ENCODE peak calls at places on chromosomes 16 and 17, in ten cellular contexts. One of them, this sample, is unnamed.

GRCh38 chr17:13086142-13086769 is 68.4 kb upstream of the ELAC2 start:
- DNase-seq in fibroblast of pulmonary artery: no peak
- DNase-seq in skeletal muscle cell: peak; percentile 47
- DNase-seq in left cardiac atrium: no peak
- DNase-seq in stimulated activated naive CD4-positive, alpha-beta T cell treated with Interleukin-2 at 50 U/mL for 16 hours: no peak
- DNase-seq in BE2C: no peak
- DNase-seq in stimulated activated naive CD8-positive, alpha-beta T cell treated with anti-CD3 and anti-CD28 coated beads, Interleukin-15, Interleukin-2, amounts not matched to agents 100 U/mL and 50 U/mL, for 24 hours: no peak
- DNase-seq in thoracic aorta: no peak
- DNase-seq in NCI-H1092: no peak
- DNase-seq in cardiac fibroblast: no peak
- DNase-seq in this sample: no peak

GRCh38 chr17:50412188-50412732 is 13.8 kb upstream of the ACSF2 start:
- DNase-seq in thoracic aorta: no peak
- DNase-seq in BE2C: no peak
- DNase-seq in fibroblast of pulmonary artery: no peak
- DNase-seq in left cardiac atrium: no peak
- DNase-seq in skeletal muscle cell: no peak
- DNase-seq in NCI-H1092: no peak
- DNase-seq in cardiac fibroblast: no peak
- DNase-seq in stimulated activated naive CD4-positive, alpha-beta T cell treated with Interleukin-2 at 50 U/mL for 16 hours: no peak
- DNase-seq in stimulated activated naive CD8-positive, alpha-beta T cell treated with anti-CD3 and anti-CD28 coated beads, Interleukin-15, Interleukin-2, amounts not matched to agents 100 U/mL and 50 U/mL, for 24 hours: no peak
- DNase-seq in this sample: no peak

GRCh38 chr17:6510321-6511023 is 45.9 kb downstream of the PITPNM3 start:
- DNase-seq in skeletal muscle cell: no peak
- DNase-seq in BE2C: no peak
- DNase-seq in cardiac fibroblast: no peak
- DNase-seq in thoracic aorta: no peak
- DNase-seq in fibroblast of pulmonary artery: no peak
- DNase-seq in NCI-H1092: no peak
- DNase-seq in stimulated activated naive CD8-positive, alpha-beta T cell treated with anti-CD3 and anti-CD28 coated beads, Interleukin-15, Interleukin-2, amounts not matched to agents 100 U/mL and 50 U/mL, for 24 hours: no peak
- DNase-seq in left cardiac atrium: no peak
- DNase-seq in stimulated activated naive CD4-positive, alpha-beta T cell treated with Interleukin-2 at 50 U/mL for 16 hours: no peak
- DNase-seq in this sample: peak; percentile 16

GRCh38 chr16:85523602-85524364 is 89.3 kb upstream of the GSE1 start:
- DNase-seq in NCI-H1092: peak; percentile 70
- DNase-seq in fibroblast of pulmonary artery: peak; percentile 34
- DNase-seq in stimulated activated naive CD8-positive, alpha-beta T cell treated with anti-CD3 and anti-CD28 coated beads, Interleukin-15, Interleukin-2, amounts not matched to agents 100 U/mL and 50 U/mL, for 24 hours: no peak
- DNase-seq in cardiac fibroblast: peak; percentile 12
- DNase-seq in skeletal muscle cell: no peak
- DNase-seq in BE2C: peak; percentile 87
- DNase-seq in thoracic aorta: no peak
- DNase-seq in stimulated activated naive CD4-positive, alpha-beta T cell treated with Interleukin-2 at 50 U/mL for 16 hours: no peak
- DNase-seq in left cardiac atrium: peak; percentile 67
- DNase-seq in this sample: peak; percentile 20

GRCh38 chr16:80784951-80785350 is 19.4 kb downstream of the CDYL2 start:
- DNase-seq in fibroblast of pulmonary artery: no peak
- DNase-seq in left cardiac atrium: no peak
- DNase-seq in stimulated activated naive CD8-positive, alpha-beta T cell treated with anti-CD3 and anti-CD28 coated beads, Interleukin-15, Interleukin-2, amounts not matched to agents 100 U/mL and 50 U/mL, for 24 hours: no peak
- DNase-seq in cardiac fibroblast: no peak
- DNase-seq in stimulated activated naive CD4-positive, alpha-beta T cell treated with Interleukin-2 at 50 U/mL for 16 hours: no peak
- DNase-seq in thoracic aorta: no peak
- DNase-seq in skeletal muscle cell: no peak
- DNase-seq in BE2C: no peak
- DNase-seq in NCI-H1092: no peak
- DNase-seq in this sample: no peak

GRCh38 chr17:11094377-11094776 is 146.6 kb upstream of the SHISA6 start:
- DNase-seq in stimulated activated naive CD8-positive, alpha-beta T cell treated with anti-CD3 and anti-CD28 coated beads, Interleukin-15, Interleukin-2, amounts not matched to agents 100 U/mL and 50 U/mL, for 24 hours: no peak
- DNase-seq in BE2C: no peak
- DNase-seq in stimulated activated naive CD4-positive, alpha-beta T cell treated with Interleukin-2 at 50 U/mL for 16 hours: no peak
- DNase-seq in thoracic aorta: no peak
- DNase-seq in left cardiac atrium: no peak
- DNase-seq in cardiac fibroblast: no peak
- DNase-seq in NCI-H1092: no peak
- DNase-seq in skeletal muscle cell: no peak
- DNase-seq in fibroblast of pulmonary artery: no peak
- DNase-seq in this sample: no peak

GRCh38 chr17:21355586-21355985 is 20.6 kb upstream of the KCNJ12 start:
- DNase-seq in BE2C: no peak
- DNase-seq in stimulated activated naive CD4-positive, alpha-beta T cell treated with Interleukin-2 at 50 U/mL for 16 hours: no peak
- DNase-seq in fibroblast of pulmonary artery: no peak
- DNase-seq in skeletal muscle cell: no peak
- DNase-seq in thoracic aorta: no peak
- DNase-seq in left cardiac atrium: no peak
- DNase-seq in cardiac fibroblast: no peak
- DNase-seq in NCI-H1092: no peak
- DNase-seq in stimulated activated naive CD8-positive, alpha-beta T cell treated with anti-CD3 and anti-CD28 coated beads, Interleukin-15, Interleukin-2, amounts not matched to agents 100 U/mL and 50 U/mL, for 24 hours: no peak
- DNase-seq in this sample: no peak

GRCh38 chr17:56597495-56597990 is 4.0 kb downstream of the NOG start:
- DNase-seq in stimulated activated naive CD8-positive, alpha-beta T cell treated with anti-CD3 and anti-CD28 coated beads, Interleukin-15, Interleukin-2, amounts not matched to agents 100 U/mL and 50 U/mL, for 24 hours: peak; percentile 49
- DNase-seq in cardiac fibroblast: no peak
- DNase-seq in fibroblast of pulmonary artery: no peak
- DNase-seq in BE2C: peak; percentile 21
- DNase-seq in NCI-H1092: no peak
- DNase-seq in thoracic aorta: no peak
- DNase-seq in stimulated activated naive CD4-positive, alpha-beta T cell treated with Interleukin-2 at 50 U/mL for 16 hours: no peak
- DNase-seq in skeletal muscle cell: no peak
- DNase-seq in left cardiac atrium: peak; percentile 26
- DNase-seq in this sample: no peak

GRCh38 chr17:41692722-41693521 is 4.2 kb downstream of the EIF1 start:
- DNase-seq in fibroblast of pulmonary artery: peak; percentile 42
- DNase-seq in BE2C: no peak
- DNase-seq in NCI-H1092: no peak
- DNase-seq in cardiac fibroblast: peak; percentile 43
- DNase-seq in thoracic aorta: no peak
- DNase-seq in skeletal muscle cell: no peak
- DNase-seq in left cardiac atrium: no peak
- DNase-seq in stimulated activated naive CD8-positive, alpha-beta T cell treated with anti-CD3 and anti-CD28 coated beads, Interleukin-15, Interleukin-2, amounts not matched to agents 100 U/mL and 50 U/mL, for 24 hours: no peak
- DNase-seq in stimulated activated naive CD4-positive, alpha-beta T cell treated with Interleukin-2 at 50 U/mL for 16 hours: no peak
- DNase-seq in this sample: no peak

GRCh38 chr16:56357291-56357764 is 68.0 kb downstream of the AMFR start:
- DNase-seq in stimulated activated naive CD4-positive, alpha-beta T cell treated with Interleukin-2 at 50 U/mL for 16 hours: no peak
- DNase-seq in left cardiac atrium: peak; percentile 24
- DNase-seq in cardiac fibroblast: peak; percentile 69
- DNase-seq in skeletal muscle cell: no peak
- DNase-seq in fibroblast of pulmonary artery: peak; percentile 59
- DNase-seq in NCI-H1092: no peak
- DNase-seq in thoracic aorta: no peak
- DNase-seq in stimulated activated naive CD8-positive, alpha-beta T cell treated with anti-CD3 and anti-CD28 coated beads, Interleukin-15, Interleukin-2, amounts not matched to agents 100 U/mL and 50 U/mL, for 24 hours: peak; percentile 10
- DNase-seq in BE2C: no peak
- DNase-seq in this sample: peak; percentile 76

GRCh38 chr16:2493608-2494007 is 18.7 kb downstream of the TBC1D24 start:
- DNase-seq in left cardiac atrium: no peak
- DNase-seq in stimulated activated naive CD4-positive, alpha-beta T cell treated with Interleukin-2 at 50 U/mL for 16 hours: no peak
- DNase-seq in NCI-H1092: no peak
- DNase-seq in fibroblast of pulmonary artery: no peak
- DNase-seq in thoracic aorta: no peak
- DNase-seq in BE2C: no peak
- DNase-seq in stimulated activated naive CD8-positive, alpha-beta T cell treated with anti-CD3 and anti-CD28 coated beads, Interleukin-15, Interleukin-2, amounts not matched to agents 100 U/mL and 50 U/mL, for 24 hours: no peak
- DNase-seq in cardiac fibroblast: no peak
- DNase-seq in skeletal muscle cell: no peak
- DNase-seq in this sample: no peak

GRCh38 chr17:8883353-8883752 is 15.9 kb upstream of the PIK3R6 start:
- DNase-seq in left cardiac atrium: no peak
- DNase-seq in cardiac fibroblast: no peak
- DNase-seq in skeletal muscle cell: no peak
- DNase-seq in thoracic aorta: no peak
- DNase-seq in BE2C: no peak
- DNase-seq in stimulated activated naive CD8-positive, alpha-beta T cell treated with anti-CD3 and anti-CD28 coated beads, Interleukin-15, Interleukin-2, amounts not matched to agents 100 U/mL and 50 U/mL, for 24 hours: no peak
- DNase-seq in stimulated activated naive CD4-positive, alpha-beta T cell treated with Interleukin-2 at 50 U/mL for 16 hours: no peak
- DNase-seq in fibroblast of pulmonary artery: no peak
- DNase-seq in NCI-H1092: no peak
- DNase-seq in this sample: no peak

GRCh38 chr17:75752405-75753192 is 12.4 kb downstream of the GALK1 start:
- DNase-seq in NCI-H1092: no peak
- DNase-seq in BE2C: no peak
- DNase-seq in skeletal muscle cell: no peak
- DNase-seq in stimulated activated naive CD8-positive, alpha-beta T cell treated with anti-CD3 and anti-CD28 coated beads, Interleukin-15, Interleukin-2, amounts not matched to agents 100 U/mL and 50 U/mL, for 24 hours: no peak
- DNase-seq in fibroblast of pulmonary artery: no peak
- DNase-seq in stimulated activated naive CD4-positive, alpha-beta T cell treated with Interleukin-2 at 50 U/mL for 16 hours: no peak
- DNase-seq in thoracic aorta: no peak
- DNase-seq in left cardiac atrium: no peak
- DNase-seq in cardiac fibroblast: no peak
- DNase-seq in this sample: no peak

GRCh38 chr17:64063766-64064224 is 43.4 kb upstream of the ICAM2 start:
- DNase-seq in cardiac fibroblast: peak; percentile 37
- DNase-seq in thoracic aorta: no peak
- DNase-seq in NCI-H1092: peak; percentile 1
- DNase-seq in stimulated activated naive CD4-positive, alpha-beta T cell treated with Interleukin-2 at 50 U/mL for 16 hours: peak; percentile 56
- DNase-seq in fibroblast of pulmonary artery: peak; percentile 67
- DNase-seq in skeletal muscle cell: no peak
- DNase-seq in stimulated activated naive CD8-positive, alpha-beta T cell treated with anti-CD3 and anti-CD28 coated beads, Interleukin-15, Interleukin-2, amounts not matched to agents 100 U/mL and 50 U/mL, for 24 hours: peak; percentile 61
- DNase-seq in BE2C: peak; percentile 65
- DNase-seq in left cardiac atrium: peak; percentile 71
- DNase-seq in this sample: no peak

GRCh38 chr17:34519286-34519685 is 60.1 kb upstream of the TMEM132E start:
- DNase-seq in fibroblast of pulmonary artery: no peak
- DNase-seq in BE2C: peak; percentile 44
- DNase-seq in NCI-H1092: peak; percentile 13
- DNase-seq in left cardiac atrium: no peak
- DNase-seq in stimulated activated naive CD4-positive, alpha-beta T cell treated with Interleukin-2 at 50 U/mL for 16 hours: no peak
- DNase-seq in cardiac fibroblast: no peak
- DNase-seq in stimulated activated naive CD8-positive, alpha-beta T cell treated with anti-CD3 and anti-CD28 coated beads, Interleukin-15, Interleukin-2, amounts not matched to agents 100 U/mL and 50 U/mL, for 24 hours: peak; percentile 51
- DNase-seq in skeletal muscle cell: no peak
- DNase-seq in thoracic aorta: no peak
- DNase-seq in this sample: no peak

GRCh38 chr16:69448470-69449193 is 24.2 kb downstream of the CYB5B start:
- DNase-seq in fibroblast of pulmonary artery: peak; percentile 60
- DNase-seq in stimulated activated naive CD8-positive, alpha-beta T cell treated with anti-CD3 and anti-CD28 coated beads, Interleukin-15, Interleukin-2, amounts not matched to agents 100 U/mL and 50 U/mL, for 24 hours: no peak
- DNase-seq in skeletal muscle cell: no peak
- DNase-seq in BE2C: no peak
- DNase-seq in thoracic aorta: no peak
- DNase-seq in NCI-H1092: peak; percentile 61
- DNase-seq in cardiac fibroblast: peak; percentile 28
- DNase-seq in left cardiac atrium: no peak
- DNase-seq in stimulated activated naive CD4-positive, alpha-beta T cell treated with Interleukin-2 at 50 U/mL for 16 hours: no peak
- DNase-seq in this sample: peak; percentile 67

GRCh38 chr17:72539981-72540897 is 419.4 kb downstream of the SOX9 start:
- DNase-seq in stimulated activated naive CD8-positive, alpha-beta T cell treated with anti-CD3 and anti-CD28 coated beads, Interleukin-15, Interleukin-2, amounts not matched to agents 100 U/mL and 50 U/mL, for 24 hours: peak; percentile 76
- DNase-seq in stimulated activated naive CD4-positive, alpha-beta T cell treated with Interleukin-2 at 50 U/mL for 16 hours: peak; percentile 14
- DNase-seq in fibroblast of pulmonary artery: peak; percentile 67
- DNase-seq in cardiac fibroblast: peak; percentile 55
- DNase-seq in BE2C: peak; percentile 90
- DNase-seq in skeletal muscle cell: peak; percentile 10
- DNase-seq in NCI-H1092: peak; percentile 76
- DNase-seq in left cardiac atrium: peak; percentile 69
- DNase-seq in thoracic aorta: no peak
- DNase-seq in this sample: peak; percentile 48

GRCh38 chr16:12868788-12869187 is 32.6 kb upstream of the SHISA9 start:
- DNase-seq in thoracic aorta: no peak
- DNase-seq in skeletal muscle cell: no peak
- DNase-seq in stimulated activated naive CD8-positive, alpha-beta T cell treated with anti-CD3 and anti-CD28 coated beads, Interleukin-15, Interleukin-2, amounts not matched to agents 100 U/mL and 50 U/mL, for 24 hours: no peak
- DNase-seq in stimulated activated naive CD4-positive, alpha-beta T cell treated with Interleukin-2 at 50 U/mL for 16 hours: no peak
- DNase-seq in left cardiac atrium: no peak
- DNase-seq in fibroblast of pulmonary artery: no peak
- DNase-seq in BE2C: no peak
- DNase-seq in cardiac fibroblast: no peak
- DNase-seq in NCI-H1092: no peak
- DNase-seq in this sample: no peak

GRCh38 chr16:8963010-8963824 is 489 bp downstream of the USP7 start:
- DNase-seq in stimulated activated naive CD8-positive, alpha-beta T cell treated with anti-CD3 and anti-CD28 coated beads, Interleukin-15, Interleukin-2, amounts not matched to agents 100 U/mL and 50 U/mL, for 24 hours: peak; percentile 21
- DNase-seq in thoracic aorta: no peak
- DNase-seq in fibroblast of pulmonary artery: no peak
- DNase-seq in stimulated activated naive CD4-positive, alpha-beta T cell treated with Interleukin-2 at 50 U/mL for 16 hours: no peak
- DNase-seq in left cardiac atrium: no peak
- DNase-seq in NCI-H1092: no peak
- DNase-seq in cardiac fibroblast: no peak
- DNase-seq in skeletal muscle cell: no peak
- DNase-seq in BE2C: no peak
- DNase-seq in this sample: no peak

GRCh38 chr17:43983515-43984411 is 20.7 kb upstream of the NAGS start:
- DNase-seq in stimulated activated naive CD4-positive, alpha-beta T cell treated with Interleukin-2 at 50 U/mL for 16 hours: no peak
- DNase-seq in BE2C: peak; percentile 43
- DNase-seq in skeletal muscle cell: no peak
- DNase-seq in thoracic aorta: no peak
- DNase-seq in stimulated activated naive CD8-positive, alpha-beta T cell treated with anti-CD3 and anti-CD28 coated beads, Interleukin-15, Interleukin-2, amounts not matched to agents 100 U/mL and 50 U/mL, for 24 hours: peak; percentile 16
- DNase-seq in cardiac fibroblast: no peak
- DNase-seq in NCI-H1092: no peak
- DNase-seq in fibroblast of pulmonary artery: no peak
- DNase-seq in left cardiac atrium: peak; percentile 33
- DNase-seq in this sample: no peak

GRCh38 chr17:36066365-36066945 is 2.4 kb downstream of the CCL18 start:
- DNase-seq in cardiac fibroblast: no peak
- DNase-seq in fibroblast of pulmonary artery: no peak
- DNase-seq in skeletal muscle cell: no peak
- DNase-seq in thoracic aorta: no peak
- DNase-seq in NCI-H1092: no peak
- DNase-seq in left cardiac atrium: no peak
- DNase-seq in stimulated activated naive CD4-positive, alpha-beta T cell treated with Interleukin-2 at 50 U/mL for 16 hours: no peak
- DNase-seq in stimulated activated naive CD8-positive, alpha-beta T cell treated with anti-CD3 and anti-CD28 coated beads, Interleukin-15, Interleukin-2, amounts not matched to agents 100 U/mL and 50 U/mL, for 24 hours: no peak
- DNase-seq in BE2C: no peak
- DNase-seq in this sample: no peak

GRCh38 chr17:13228711-13229110 is 210.9 kb upstream of the ELAC2 start:
- DNase-seq in cardiac fibroblast: no peak
- DNase-seq in stimulated activated naive CD8-positive, alpha-beta T cell treated with anti-CD3 and anti-CD28 coated beads, Interleukin-15, Interleukin-2, amounts not matched to agents 100 U/mL and 50 U/mL, for 24 hours: no peak
- DNase-seq in BE2C: no peak
- DNase-seq in skeletal muscle cell: no peak
- DNase-seq in NCI-H1092: no peak
- DNase-seq in stimulated activated naive CD4-positive, alpha-beta T cell treated with Interleukin-2 at 50 U/mL for 16 hours: no peak
- DNase-seq in fibroblast of pulmonary artery: no peak
- DNase-seq in thoracic aorta: no peak
- DNase-seq in left cardiac atrium: no peak
- DNase-seq in this sample: no peak

GRCh38 chr16:82671743-82672142 is 45.0 kb downstream of the CDH13 start:
- DNase-seq in BE2C: no peak
- DNase-seq in stimulated activated naive CD8-positive, alpha-beta T cell treated with anti-CD3 and anti-CD28 coated beads, Interleukin-15, Interleukin-2, amounts not matched to agents 100 U/mL and 50 U/mL, for 24 hours: peak; percentile 42
- DNase-seq in NCI-H1092: no peak
- DNase-seq in thoracic aorta: no peak
- DNase-seq in stimulated activated naive CD4-positive, alpha-beta T cell treated with Interleukin-2 at 50 U/mL for 16 hours: peak; percentile 8
- DNase-seq in skeletal muscle cell: no peak
- DNase-seq in cardiac fibroblast: peak; percentile 15
- DNase-seq in left cardiac atrium: no peak
- DNase-seq in fibroblast of pulmonary artery: no peak
- DNase-seq in this sample: no peak

GRCh38 chr16:1039762-1040161 is 32.8 kb upstream of the SSTR5 start:
- DNase-seq in stimulated activated naive CD8-positive, alpha-beta T cell treated with anti-CD3 and anti-CD28 coated beads, Interleukin-15, Interleukin-2, amounts not matched to agents 100 U/mL and 50 U/mL, for 24 hours: no peak
- DNase-seq in stimulated activated naive CD4-positive, alpha-beta T cell treated with Interleukin-2 at 50 U/mL for 16 hours: no peak
- DNase-seq in skeletal muscle cell: no peak
- DNase-seq in cardiac fibroblast: no peak
- DNase-seq in thoracic aorta: no peak
- DNase-seq in NCI-H1092: no peak
- DNase-seq in fibroblast of pulmonary artery: no peak
- DNase-seq in BE2C: no peak
- DNase-seq in left cardiac atrium: no peak
- DNase-seq in this sample: no peak

GRCh38 chr17:1365445-1366039 is 34.5 kb downstream of the YWHAE start:
- DNase-seq in BE2C: peak; percentile 45
- DNase-seq in stimulated activated naive CD8-positive, alpha-beta T cell treated with anti-CD3 and anti-CD28 coated beads, Interleukin-15, Interleukin-2, amounts not matched to agents 100 U/mL and 50 U/mL, for 24 hours: peak; percentile 38
- DNase-seq in cardiac fibroblast: peak; percentile 86
- DNase-seq in left cardiac atrium: peak; percentile 42
- DNase-seq in stimulated activated naive CD4-positive, alpha-beta T cell treated with Interleukin-2 at 50 U/mL for 16 hours: peak; percentile 33
- DNase-seq in NCI-H1092: peak; percentile 33
- DNase-seq in fibroblast of pulmonary artery: peak; percentile 86
- DNase-seq in skeletal muscle cell: peak; percentile 43
- DNase-seq in thoracic aorta: no peak
- DNase-seq in this sample: peak; percentile 59

GRCh38 chr16:12569061-12569460 is 234.6 kb downstream of the CPPED1 start:
- DNase-seq in BE2C: no peak
- DNase-seq in NCI-H1092: no peak
- DNase-seq in left cardiac atrium: no peak
- DNase-seq in stimulated activated naive CD8-positive, alpha-beta T cell treated with anti-CD3 and anti-CD28 coated beads, Interleukin-15, Interleukin-2, amounts not matched to agents 100 U/mL and 50 U/mL, for 24 hours: no peak
- DNase-seq in skeletal muscle cell: no peak
- DNase-seq in fibroblast of pulmonary artery: no peak
- DNase-seq in cardiac fibroblast: no peak
- DNase-seq in thoracic aorta: no peak
- DNase-seq in stimulated activated naive CD4-positive, alpha-beta T cell treated with Interleukin-2 at 50 U/mL for 16 hours: no peak
- DNase-seq in this sample: no peak

GRCh38 chr16:48117217-48118105 is 38.3 kb downstream of the ABCC12 start:
- DNase-seq in NCI-H1092: peak; percentile 75
- DNase-seq in left cardiac atrium: peak; percentile 31
- DNase-seq in stimulated activated naive CD8-positive, alpha-beta T cell treated with anti-CD3 and anti-CD28 coated beads, Interleukin-15, Interleukin-2, amounts not matched to agents 100 U/mL and 50 U/mL, for 24 hours: peak; percentile 73
- DNase-seq in stimulated activated naive CD4-positive, alpha-beta T cell treated with Interleukin-2 at 50 U/mL for 16 hours: peak; percentile 35
- DNase-seq in BE2C: peak; percentile 82
- DNase-seq in thoracic aorta: no peak
- DNase-seq in cardiac fibroblast: peak; percentile 62
- DNase-seq in skeletal muscle cell: no peak
- DNase-seq in fibroblast of pulmonary artery: peak; percentile 60
- DNase-seq in this sample: no peak

GRCh38 chr16:13708361-13708760 is 211.6 kb upstream of the ERCC4 start:
- DNase-seq in stimulated activated naive CD8-positive, alpha-beta T cell treated with anti-CD3 and anti-CD28 coated beads, Interleukin-15, Interleukin-2, amounts not matched to agents 100 U/mL and 50 U/mL, for 24 hours: no peak
- DNase-seq in fibroblast of pulmonary artery: no peak
- DNase-seq in BE2C: no peak
- DNase-seq in NCI-H1092: no peak
- DNase-seq in thoracic aorta: no peak
- DNase-seq in stimulated activated naive CD4-positive, alpha-beta T cell treated with Interleukin-2 at 50 U/mL for 16 hours: no peak
- DNase-seq in left cardiac atrium: no peak
- DNase-seq in cardiac fibroblast: no peak
- DNase-seq in skeletal muscle cell: no peak
- DNase-seq in this sample: no peak